ENCODE peak calls at places on chromosomes 16 and 17, in nine cellular contexts. Q is tibial artery, E is astrocyte, T is uterus, W is fibroblast of lung, F is fibroblast of villous mesenchyme, Y is PC-3, R is esophagus muscularis mucosa, V is H1. N is an unnamed sample.

GRCh38 chr16:85399583-85400284 is 213.4 kb upstream of the GSE1 start:
- DNase-seq in T (no peak), F (no peak), V (peak), Y (no peak), W (no peak), R (no peak), Q (peak), E (no peak), N (no peak)

GRCh38 chr17:78736526-78737079 is 45.5 kb downstream of the CYTH1 start:
- DNase-seq in W (no peak), T (peak), E (no peak), V (no peak), Y (peak), R (no peak), F (peak), Q (peak), N (no peak)

GRCh38 chr17:57861000-57861736 is 11.3 kb upstream of the MRPS23 start:
- DNase-seq in Q (peak), E (no peak), T (no peak), Y (peak), F (peak), W (peak), V (peak), R (peak), N (peak)

GRCh38 chr17:72411124-72411563 is 290.3 kb downstream of the SOX9 start:
- DNase-seq in Q (no peak), R (no peak), T (no peak), V (no peak), Y (peak), W (peak), E (peak), F (no peak), N (no peak)

GRCh38 chr16:88650749-88651275 is at the start of gene CYBA:
- DNase-seq in Q (peak), W (peak), R (peak), E (no peak), T (peak), V (peak), F (peak), Y (no peak), N (peak)

GRCh38 chr16:70553645-70554044 is 30.0 kb downstream of the SF3B3 start:
- DNase-seq in T (no peak), F (peak), W (peak), V (no peak), Y (no peak), E (peak), R (no peak), Q (no peak), N (peak)

GRCh38 chr16:87924937-87925670 is 11.2 kb downstream of the CA5A start:
- DNase-seq in Q (no peak), V (no peak), F (no peak), W (no peak), T (no peak), E (no peak), R (no peak), Y (peak), N (no peak)

GRCh38 chr16:88617268-88618031 is 20.9 kb upstream of the IL17C start:
- DNase-seq in W (no peak), V (no peak), F (peak), E (no peak), Y (peak), Q (no peak), T (no peak), R (no peak), N (no peak)

GRCh38 chr17:2709173-2709661 is 2.3 kb downstream of the CLUH start:
- DNase-seq in R (no peak), W (no peak), T (no peak), Q (no peak), F (no peak), Y (peak), V (no peak), E (no peak), N (peak)

GRCh38 chr16:84368327-84368996 is at the start of gene ATP2C2:
- DNase-seq in R (no peak), Y (peak), V (peak), Q (no peak), E (no peak), F (no peak), T (no peak), W (no peak), N (no peak)

GRCh38 chr17:16352838-16353701 is at the start of gene CENPV:
- DNase-seq in W (peak), Q (no peak), R (no peak), T (peak), V (peak), Y (no peak), F (peak), E (peak), N (peak)

GRCh38 chr16:89507834-89508590 is at the start of gene SPG7:
- DNase-seq in R (peak), V (peak), T (peak), W (peak), Q (peak), Y (peak), E (peak), F (peak), N (peak)

GRCh38 chr17:57480438-57481196 is 224.3 kb downstream of the MSI2 start:
- DNase-seq in F (peak), W (peak), V (no peak), Y (peak), E (peak), T (peak), Q (no peak), R (no peak), N (peak)

GRCh38 chr16:84507011-84507982 is 2.8 kb upstream of the MEAK7 start:
- DNase-seq in T (no peak), W (no peak), Y (no peak), Q (no peak), F (no peak), E (no peak), V (no peak), R (no peak), N (peak)

GRCh38 chr17:57121308-57122042 is 36.4 kb downstream of the AKAP1 start:
- DNase-seq in Q (no peak), F (peak), W (peak), V (no peak), E (peak), R (no peak), Y (peak), T (no peak), N (peak)

GRCh38 chr17:35766903-35767510 is 6.3 kb downstream of the C17orf50 start:
- DNase-seq in W (no peak), T (no peak), Y (peak), R (no peak), F (peak), E (no peak), V (no peak), Q (no peak), N (peak)

GRCh38 chr16:67668495-67669157 is 2.0 kb downstream of the C16orf86 start:
- DNase-seq in V (no peak), F (no peak), R (no peak), Q (no peak), W (no peak), E (no peak), Y (no peak), T (no peak), N (no peak)

GRCh38 chr16:66293932-66294331 is 72.6 kb upstream of the CDH5 start:
- DNase-seq in Q (no peak), F (no peak), V (no peak), W (no peak), R (no peak), E (no peak), Y (no peak), T (no peak), N (no peak)

GRCh38 chr17:17350491-17351355 is 47.5 kb downstream of the NT5M start:
- DNase-seq in T (no peak), E (peak), F (no peak), V (no peak), R (no peak), Q (no peak), Y (peak), W (peak), N (no peak)

GRCh38 chr16:66649636-66650205 is 45.2 kb downstream of the CMTM3 start:
- DNase-seq in R (no peak), V (no peak), W (no peak), Q (no peak), F (no peak), E (no peak), T (no peak), Y (no peak), N (no peak)

DNA sequence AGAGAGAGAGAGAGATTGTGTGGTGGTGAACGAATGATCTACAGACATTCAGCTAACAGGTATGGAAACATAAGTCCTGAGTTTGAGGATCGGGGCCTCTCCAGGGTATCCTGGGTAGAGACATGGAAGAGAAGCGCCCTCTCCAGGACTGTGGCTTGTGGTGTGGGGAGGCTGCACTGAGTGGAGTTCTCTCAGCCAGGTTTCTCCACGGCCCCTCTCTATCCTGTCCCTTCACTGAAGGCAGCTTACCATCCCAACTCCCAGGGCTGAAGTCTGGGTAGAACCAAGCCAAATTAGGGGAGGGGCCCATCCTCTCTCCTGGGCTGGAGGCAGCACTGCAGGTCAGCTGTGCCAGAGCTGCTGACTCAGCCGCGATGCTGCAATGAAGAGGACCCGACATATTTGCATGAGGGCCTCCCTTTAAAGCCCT is 6.2 kb downstream of the C1QL1 start:
- DNase-seq in E (no peak), R (no peak), W (no peak), Q (no peak), F (no peak), V (no peak), Y (peak), T (no peak), N (no peak)
- TF ChIP-seq CTCF in E (no peak), R (no peak), W (peak), Q (no peak), F (no peak), V (peak), Y (peak), T (no peak), N (no peak)

DNA sequence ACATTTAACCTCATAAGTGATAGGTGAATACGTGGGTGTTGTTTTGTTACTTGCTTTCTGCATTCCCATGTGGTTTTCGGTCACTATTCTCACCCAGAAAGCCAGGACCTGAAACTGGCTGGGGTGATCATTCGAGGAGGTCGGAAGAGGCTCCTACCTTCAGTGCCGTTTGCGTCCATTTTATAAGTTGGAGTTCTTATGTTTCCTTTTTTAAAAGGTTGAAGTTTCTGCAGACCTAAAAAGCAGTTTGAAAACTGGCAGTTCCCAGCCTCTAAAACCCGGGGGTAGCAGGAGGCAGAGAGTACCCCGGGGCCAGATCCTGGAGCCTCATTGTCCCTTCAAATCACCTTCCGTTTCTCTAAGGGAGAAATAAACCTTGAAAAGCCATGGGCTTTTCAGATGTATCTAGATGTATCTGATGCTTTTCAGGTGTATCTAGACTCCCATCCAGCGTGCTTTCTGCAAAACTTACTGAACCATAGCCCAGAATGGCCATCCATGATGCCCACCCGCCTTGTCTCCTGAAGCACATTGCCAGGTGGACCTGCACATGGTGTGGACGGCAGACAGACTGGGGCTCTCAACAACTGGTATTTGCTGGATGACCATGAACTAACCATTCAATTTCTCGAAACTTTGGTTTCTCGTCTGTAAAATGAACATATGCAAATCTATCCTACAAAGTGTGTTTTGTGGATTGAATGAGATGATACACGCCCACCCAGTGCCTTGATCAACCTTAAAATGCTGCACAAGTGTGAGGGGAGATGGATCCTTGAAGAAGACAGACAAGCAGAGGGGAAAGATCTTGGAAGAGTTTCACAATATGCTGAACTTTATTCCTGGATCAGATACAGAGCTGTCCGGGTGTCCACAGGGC is 1.3 kb downstream of the NLRC5 start:
- DNase-seq in E (no peak), V (no peak), Q (peak), R (no peak), Y (no peak), F (no peak), W (no peak), T (peak), N (no peak)
- H3K4me3 ChIP-seq in E (peak), V (no peak), Q (peak), R (peak), Y (peak), F (peak), W (peak), T (peak), N (peak)

DNA sequence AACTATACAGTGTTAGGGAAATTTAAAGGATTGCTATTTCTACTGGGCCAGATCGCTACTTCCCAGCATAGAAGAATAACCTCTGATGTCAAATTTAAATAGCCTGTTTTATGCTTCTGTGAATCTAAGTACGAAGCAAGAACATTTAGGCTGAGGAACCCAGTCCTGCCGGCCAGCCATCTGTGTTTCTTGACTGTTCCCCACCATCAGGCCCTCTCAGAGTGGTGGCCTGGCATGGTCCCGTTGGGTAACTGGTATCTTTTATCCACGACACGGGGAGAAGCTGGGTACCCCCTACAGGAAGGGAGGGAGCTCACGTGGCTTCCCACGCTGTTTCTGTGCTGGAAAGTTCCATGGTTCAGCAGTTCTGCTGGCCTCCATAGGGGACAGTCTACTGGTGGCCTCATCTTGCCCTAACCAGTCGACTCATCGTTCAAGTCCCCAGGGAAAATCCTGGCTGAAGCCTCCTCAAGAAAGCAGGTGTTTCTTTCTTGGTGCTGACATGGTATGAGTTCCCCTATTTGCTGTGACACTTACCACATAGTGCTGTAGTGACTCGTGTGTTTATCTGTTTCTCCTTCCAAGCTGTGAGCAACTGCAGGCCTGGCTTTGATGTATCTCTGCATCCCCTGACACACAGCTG is 201.7 kb upstream of the NLRP1 start:
- DNase-seq in Y (peak), Q (no peak), V (no peak), R (no peak), T (no peak), E (peak), F (peak), W (peak), N (peak)
- TF ChIP-seq CTCF in Y (no peak), Q (no peak), V (no peak), R (no peak), T (no peak), E (peak), F (no peak), W (no peak), N (peak)

DNA sequence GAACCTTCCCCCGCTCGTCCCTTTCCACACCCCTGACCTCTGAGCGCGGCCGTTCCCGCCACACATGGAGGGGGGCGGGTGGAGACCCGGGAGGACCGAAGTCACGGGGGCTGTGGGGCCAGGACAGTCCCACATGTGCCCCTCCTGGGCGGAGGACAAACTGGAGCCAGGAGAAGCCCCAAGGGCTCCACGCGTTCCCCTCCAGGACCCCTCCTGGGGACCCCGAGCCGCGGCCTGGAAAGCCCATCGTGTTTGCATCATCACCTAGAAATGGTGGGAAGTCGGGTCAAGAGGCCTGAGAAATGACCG is 607 bp upstream of the ABR start:
- DNase-seq in Q (no peak), T (no peak), W (no peak), F (no peak), V (no peak), R (no peak), Y (no peak), E (no peak), N (no peak)
- H3K4me3 ChIP-seq in Q (peak), T (peak), W (no peak), F (peak), V (peak), R (peak), Y (peak), E (peak), N (no peak)